ENCODE peak calls at places on chromosomes 6 and 20, in five cellular contexts. B is tibial artery; W is stimulated activated CD4-positive, alpha-beta T cell treated with anti-CD3 and anti-CD28 coated beads, Interleukin-2, amount 100 ng/mL, for 4 hours; Q is PC-9; Z is AG04450. R is an unnamed sample.

GRCh38 chr20:49717693-49718092 is 4.0 kb upstream of the B4GALT5 start:
- DNase-seq in B (no peak), W (no peak), Q (peak; percentile 60), Z (no peak), R (no peak)

GRCh38 chr20:41560971-41561370 is 57.2 kb downstream of the CHD6 start:
- DNase-seq in B (no peak), W (no peak), Q (no peak), Z (no peak), R (no peak)

GRCh38 chr6:25872804-25873203 is 1.2 kb downstream of the SLC17A3 start:
- DNase-seq in B (no peak), W (no peak), Q (no peak), Z (no peak), R (no peak)

GRCh38 chr20:57996936-57997629 is 231.4 kb downstream of the ANKRD60 start:
- DNase-seq in B (no peak), W (no peak), Q (peak; percentile 54), Z (no peak), R (no peak)

GRCh38 chr6:37354526-37355384 is 972 bp downstream of the RNF8 start:
- DNase-seq in B (no peak), W (peak; percentile 2), Q (peak; percentile 15), Z (no peak), R (peak; percentile 48)

GRCh38 chr6:55003726-55004415 is 157.3 kb downstream of the FAM83B start:
- DNase-seq in B (no peak), W (no peak), Q (no peak), Z (no peak), R (no peak)

GRCh38 chr6:132888701-132889100 is 74.3 kb downstream of the RPS12 start:
- DNase-seq in B (no peak), W (no peak), Q (no peak), Z (peak; percentile 24), R (no peak)

GRCh38 chr20:19995220-19995863 is 21.8 kb upstream of the NAA20 start:
- DNase-seq in B (no peak), W (no peak), Q (no peak), Z (no peak), R (peak; percentile 57)

GRCh38 chr20:6708010-6708409 is 59.5 kb upstream of the BMP2 start:
- DNase-seq in B (peak; percentile 69), W (no peak), Q (no peak), Z (peak; percentile 67), R (no peak)

GRCh38 chr20:43068482-43068881 is 121.2 kb downstream of the PTPRT start:
- DNase-seq in B (no peak), W (no peak), Q (no peak), Z (no peak), R (no peak)

GRCh38 chr20:38165089-38165965 is at the start of gene TGM2:
- DNase-seq in B (peak; percentile 94), W (peak; percentile 7), Q (peak; percentile 95), Z (no peak), R (peak; percentile 89)

GRCh38 chr6:167485186-167485978 is 160.5 kb downstream of the TTLL2 start:
- DNase-seq in B (no peak), W (no peak), Q (no peak), Z (no peak), R (no peak)

GRCh38 chr6:106444777-106445507 is 84.4 kb downstream of the CRYBG1 start:
- DNase-seq in B (no peak), W (peak; percentile 22), Q (peak; percentile 15), Z (peak; percentile 32), R (peak; percentile 64)

GRCh38 chr6:36590237-36590636 is 3.9 kb upstream of the SRSF3 start:
- DNase-seq in B (peak; percentile 40), W (no peak), Q (peak; percentile 53), Z (peak; percentile 44), R (no peak)

GRCh38 chr20:16518068-16518783 is 55.0 kb downstream of the KIF16B start:
- DNase-seq in B (no peak), W (peak; percentile 3), Q (peak; percentile 53), Z (peak; percentile 7), R (peak; percentile 50)

GRCh38 chr6:139973602-139974373 is 599.3 kb upstream of the CITED2 start:
- DNase-seq in B (no peak), W (no peak), Q (no peak), Z (peak; percentile 65), R (no peak)

GRCh38 chr6:29647927-29648642 is 8.8 kb upstream of the MOG start:
- DNase-seq in B (no peak), W (no peak), Q (peak; percentile 11), Z (no peak), R (no peak)

GRCh38 chr6:150966786-150967185 is 101.3 kb downstream of the MTHFD1L start:
- DNase-seq in B (no peak), W (no peak), Q (no peak), Z (no peak), R (no peak)

R was measured in GM10248.